ENCODE peak calls at places on chromosome 14, in nine cellular contexts. N is endothelial cell, U is uterus, H is heart right ventricle, O is neural crest cell, I is WTC11, Z is left ventricle myocardium inferior, D is A549, P is HFF-Myc. B is an unnamed sample.

GRCh38 chr14:96888593-96888992 is 91.4 kb downstream of the VRK1 start:
- DNase-seq in N (no peak), U (no peak), H (no peak), O (no peak), I (no peak), Z (no peak), D (no peak), P (no peak), B (no peak)

GRCh38 chr14:68975667-68976066 is 3.4 kb downstream of the ACTN1 start:
- DNase-seq in N (no peak), U (peak), H (no peak), O (no peak), I (no peak), Z (no peak), D (no peak), P (no peak), B (no peak)

GRCh38 chr14:22979748-22980392 is 2.5 kb downstream of the AJUBA start:
- DNase-seq in N (no peak), U (no peak), H (no peak), O (no peak), I (no peak), Z (no peak), D (no peak), P (no peak), B (no peak)

GRCh38 chr14:22994762-22995275 is 12.5 kb upstream of the AJUBA start:
- DNase-seq in N (no peak), U (no peak), H (peak), O (no peak), I (peak), Z (no peak), D (peak), P (peak), B (no peak)

GRCh38 chr14:106442857-106443256 is 916.5 kb downstream of the TMEM121 start:
- DNase-seq in N (no peak), U (no peak), H (no peak), O (no peak), I (no peak), Z (no peak), D (no peak), P (no peak), B (no peak)

GRCh38 chr14:101365329-101366158 is 195.8 kb upstream of the DIO3 start:
- DNase-seq in N (no peak), U (peak), H (no peak), O (no peak), I (no peak), Z (no peak), D (no peak), P (no peak), B (no peak)

GRCh38 chr14:94663965-94664704 is 51.9 kb downstream of the SERPINA3 start:
- DNase-seq in N (no peak), U (no peak), H (no peak), O (no peak), I (no peak), Z (no peak), D (no peak), P (no peak), B (no peak)

GRCh38 chr14:72924332-72924731 is 1.9 kb upstream of the DCAF4 start:
- DNase-seq in N (no peak), U (no peak), H (peak), O (no peak), I (no peak), Z (peak), D (no peak), P (no peak), B (no peak)

GRCh38 chr14:73752297-73752992 is 38.3 kb upstream of the PNMA1 start:
- DNase-seq in N (no peak), U (peak), H (peak), O (no peak), I (no peak), Z (peak), D (no peak), P (no peak), B (no peak)

GRCh38 chr14:75144944-75145343 is 18.1 kb upstream of the NEK9 start:
- DNase-seq in N (no peak), U (no peak), H (peak), O (no peak), I (no peak), Z (no peak), D (no peak), P (no peak), B (no peak)

GRCh38 chr14:90503582-90503981 is 106.8 kb downstream of the CALM1 start:
- DNase-seq in N (no peak), U (no peak), H (no peak), O (no peak), I (no peak), Z (peak), D (no peak), P (no peak), B (no peak)

GRCh38 chr14:22767323-22767589 is 768 bp downstream of the OXA1L start:
- DNase-seq in N (no peak), U (no peak), H (no peak), O (no peak), I (no peak), Z (no peak), D (no peak), P (no peak), B (no peak)

GRCh38 chr14:37539992-37540391 is 55.1 kb downstream of the FOXA1 start:
- DNase-seq in N (no peak), U (no peak), H (no peak), O (no peak), I (no peak), Z (no peak), D (no peak), P (no peak), B (no peak)

GRCh38 chr14:54566410-54567223 is at the start of gene SAMD4A:
- DNase-seq in N (peak), U (peak), H (peak), O (peak), I (peak), Z (peak), D (peak), P (peak), B (peak)

GRCh38 chr14:76376878-76377523 is 1.1 kb downstream of the ESRRB start:
- DNase-seq in N (no peak), U (no peak), H (no peak), O (no peak), I (no peak), Z (no peak), D (no peak), P (no peak), B (no peak)

GRCh38 chr14:24135584-24135833 is 485 bp upstream of the PSME1 start:
- DNase-seq in N (no peak), U (no peak), H (no peak), O (no peak), I (no peak), Z (no peak), D (no peak), P (no peak), B (no peak)

GRCh38 chr14:50943261-50943942 is 881 bp downstream of the PYGL start:
- DNase-seq in N (peak), U (peak), H (peak), O (peak), I (peak), Z (peak), D (peak), P (no peak), B (peak)

GRCh38 chr14:85618978-85619377 is 89.0 kb downstream of the FLRT2 start:
- DNase-seq in N (no peak), U (no peak), H (no peak), O (no peak), I (no peak), Z (no peak), D (no peak), P (no peak), B (no peak)

DNA sequence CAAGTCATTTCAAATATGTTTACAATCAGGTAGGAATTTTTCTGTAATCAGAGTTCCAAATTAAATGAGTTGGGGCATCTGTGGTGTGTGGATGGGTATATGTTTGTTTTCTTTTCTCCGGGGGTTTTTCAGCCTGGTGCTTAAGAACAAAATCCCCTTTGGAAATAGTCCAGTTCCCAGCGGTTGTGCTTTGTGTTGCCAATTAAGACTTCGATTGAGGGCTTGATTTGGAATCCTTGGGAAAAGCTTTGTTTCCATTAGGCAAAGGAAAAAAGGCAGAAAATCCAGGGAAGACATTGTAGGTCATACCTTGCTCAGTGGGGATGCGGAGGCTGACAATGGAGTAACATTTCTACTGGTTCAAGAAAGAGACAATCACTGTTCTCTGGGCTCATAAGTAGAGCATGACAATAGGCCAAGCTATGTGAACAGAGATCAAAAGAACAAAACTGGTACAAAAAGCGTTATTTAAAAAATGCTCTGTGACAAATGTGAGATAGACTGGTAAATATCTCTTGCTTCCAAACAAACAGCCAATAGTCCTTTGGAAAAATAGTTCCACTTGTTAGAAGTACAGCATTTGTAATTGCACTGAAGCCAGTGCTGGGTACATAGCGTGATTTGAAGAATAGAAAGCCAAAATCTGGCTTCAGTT is 79.7 kb downstream of the EML1 start:
- DNase-seq in N (no peak), U (no peak), H (no peak), O (no peak), I (peak), Z (no peak), D (no peak), P (no peak), B (no peak)
- TF ChIP-seq CTCF in N (no peak), U (no peak), H (no peak), O (no peak), I (no peak), Z (no peak), D (no peak), P (no peak), B (no peak)

GRCh38 chr14:87332001-87332400 is 661.0 kb downstream of the GALC start:
- DNase-seq in N (no peak), U (no peak), H (no peak), O (no peak), I (no peak), Z (no peak), D (no peak), P (peak), B (no peak)

GRCh38 chr14:87334997-87335675 is 657.8 kb downstream of the GALC start:
- DNase-seq in N (no peak), U (no peak), H (no peak), O (no peak), I (no peak), Z (no peak), D (no peak), P (no peak), B (no peak)
- TF ChIP-seq CTCF in N (no peak), U (no peak), H (no peak), O (no peak), I (no peak), Z (no peak), D (no peak), P (no peak), B (no peak)

DNA sequence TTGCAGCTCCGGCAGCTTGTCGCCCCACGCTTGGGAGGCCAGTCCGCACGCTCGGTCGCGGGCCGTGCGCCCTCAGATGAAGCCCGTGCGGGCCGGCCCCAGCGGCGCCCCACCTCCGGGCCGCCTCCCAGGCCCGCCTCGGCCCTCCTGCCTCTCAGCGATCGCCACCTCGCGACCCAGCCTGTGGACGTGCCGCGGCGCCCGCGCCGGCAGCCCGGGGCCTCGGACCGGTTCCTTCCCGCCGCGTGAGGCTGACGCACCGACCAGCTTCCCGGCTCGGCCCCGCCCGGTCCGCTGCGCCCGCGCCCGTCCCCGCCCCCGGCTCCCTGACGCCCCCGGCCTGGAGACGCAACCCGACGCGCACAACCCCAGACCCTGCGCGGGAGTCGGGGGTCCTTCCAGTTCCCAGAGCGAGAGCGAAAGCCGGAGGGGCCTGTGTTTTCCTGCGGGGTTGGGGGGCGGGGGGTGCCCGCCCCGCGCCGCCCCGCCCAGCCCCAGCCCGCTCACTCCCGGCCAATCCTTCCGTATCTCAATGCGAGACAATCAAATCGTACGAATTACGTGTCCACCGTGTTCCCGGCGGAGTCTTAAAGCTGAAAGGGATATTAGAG is at the start of gene ERO1A:
- DNase-seq in N (peak), U (peak), H (peak), O (peak), I (peak), Z (peak), D (peak), P (peak), B (peak)
- TF ChIP-seq CTCF in N (no peak), U (no peak), H (no peak), O (no peak), I (no peak), Z (no peak), D (no peak), P (no peak), B (no peak)

DNA sequence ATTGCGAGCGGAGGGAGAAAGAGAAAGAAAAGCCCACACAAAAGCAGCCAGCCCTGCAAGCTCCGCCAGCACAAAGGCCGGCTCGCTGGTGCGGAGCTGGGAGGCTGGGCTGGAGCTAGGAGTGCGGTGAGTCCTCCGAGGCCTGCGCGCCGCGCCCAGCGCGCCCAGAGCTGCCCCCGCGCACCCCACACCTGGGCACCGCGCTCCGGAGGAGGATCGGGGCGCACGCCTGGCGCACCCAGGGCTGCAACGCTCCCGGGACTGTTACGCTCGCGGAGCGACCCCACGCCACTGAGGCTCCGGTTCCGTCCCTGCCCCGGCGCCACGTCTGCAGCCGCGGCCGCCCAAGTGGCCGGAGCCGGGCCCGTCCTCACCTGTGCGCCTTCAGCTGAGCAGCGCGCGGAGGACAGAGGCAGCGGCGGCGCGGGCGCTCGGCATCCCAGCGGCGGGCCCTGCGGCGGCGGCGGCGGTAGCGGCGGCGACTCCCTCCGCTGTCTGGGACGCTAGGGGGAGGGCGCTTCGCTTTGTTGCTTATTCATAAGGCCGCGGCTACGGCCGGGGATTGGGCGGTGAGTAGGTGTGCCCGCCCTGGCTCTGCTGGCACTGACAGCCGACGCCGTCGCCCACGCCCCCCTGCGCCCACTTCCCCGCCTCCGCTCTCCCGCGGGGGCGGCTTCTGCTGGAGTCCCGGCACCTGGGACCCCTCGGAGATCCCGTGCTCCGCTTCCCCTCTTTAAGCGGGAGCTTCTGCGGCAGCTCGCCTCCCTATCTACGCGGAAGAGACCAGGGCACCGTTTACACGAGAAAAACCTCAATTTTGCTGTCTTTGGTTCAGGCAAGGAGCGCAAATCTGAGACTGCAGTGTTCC is at the start of gene ARMH4:
- DNase-seq in N (peak), U (peak), H (peak), O (peak), I (peak), Z (peak), D (peak), P (no peak), B (peak)
- TF ChIP-seq CTCF in N (no peak), U (peak), H (peak), O (peak), I (no peak), Z (peak), D (no peak), P (no peak), B (no peak)

GRCh38 chr14:20350860-20351259 is 7.4 kb downstream of the PARP2 start:
- DNase-seq in N (no peak), U (no peak), H (no peak), O (no peak), I (no peak), Z (no peak), D (no peak), P (no peak), B (no peak)
- TF ChIP-seq CTCF in N (no peak), U (no peak), H (no peak), O (peak), I (no peak), Z (peak), D (no peak), P (peak), B (no peak)

GRCh38 chr14:102517412-102518062 is 8.0 kb upstream of the ANKRD9 start:
- DNase-seq in N (peak), U (no peak), H (no peak), O (peak), I (peak), Z (no peak), D (no peak), P (no peak), B (no peak)

GRCh38 chr14:102514987-102515733 is 5.6 kb upstream of the ANKRD9 start:
- DNase-seq in N (no peak), U (no peak), H (no peak), O (no peak), I (no peak), Z (no peak), D (no peak), P (no peak), B (no peak)

GRCh38 chr14:102513899-102514772 is 4.6 kb upstream of the ANKRD9 start:
- DNase-seq in N (no peak), U (no peak), H (no peak), O (no peak), I (no peak), Z (no peak), D (no peak), P (no peak), B (no peak)

GRCh38 chr14:102518063-102518648 is 8.6 kb upstream of the ANKRD9 start:
- DNase-seq in N (no peak), U (no peak), H (no peak), O (no peak), I (no peak), Z (no peak), D (no peak), P (no peak), B (no peak)

GRCh38 chr14:102516531-102517411 is 7.2 kb upstream of the ANKRD9 start:
- DNase-seq in N (peak), U (peak), H (no peak), O (peak), I (peak), Z (peak), D (peak), P (no peak), B (no peak)
- TF ChIP-seq CTCF in N (peak), U (peak), H (peak), O (peak), I (peak), Z (peak), D (peak), P (peak), B (peak)

GRCh38 chr14:56117765-56118610 is at the start of gene PELI2:
- DNase-seq in N (peak), U (peak), H (peak), O (peak), I (peak), Z (peak), D (peak), P (no peak), B (peak)
- TF ChIP-seq CTCF in N (peak), U (peak), H (no peak), O (peak), I (no peak), Z (peak), D (no peak), P (no peak), B (no peak)

B was measured in omental fat pad.